ENCODE peak calls at places on chromosomes 12 and 14, in five cellular contexts. One of them, this sample, is unnamed.

GRCh38 chr12:109753054-109753401 is 39.4 kb downstream of the FAM222A start:
- DNase-seq in frontal cortex: no peak
- DNase-seq in psoas muscle: peak; percentile 34
- DNase-seq in T-helper 2 cell: no peak
- DNase-seq in cardiac fibroblast: no peak
- DNase-seq in this sample: no peak

GRCh38 chr14:52402812-52403526 is 88.9 kb downstream of the PTGER2 start:
- DNase-seq in frontal cortex: no peak
- DNase-seq in psoas muscle: no peak
- DNase-seq in T-helper 2 cell: peak; percentile 85
- DNase-seq in cardiac fibroblast: peak; percentile 62
- DNase-seq in this sample: no peak

GRCh38 chr14:23941230-23941629 is 12.3 kb upstream of the DHRS4 start:
- DNase-seq in frontal cortex: no peak
- DNase-seq in psoas muscle: no peak
- DNase-seq in T-helper 2 cell: no peak
- DNase-seq in cardiac fibroblast: no peak
- DNase-seq in this sample: no peak

GRCh38 chr12:27521066-27521465 is 2.9 kb upstream of the PPFIBP1 start:
- DNase-seq in frontal cortex: no peak
- DNase-seq in psoas muscle: no peak
- DNase-seq in T-helper 2 cell: no peak
- DNase-seq in cardiac fibroblast: peak; percentile 55
- DNase-seq in this sample: no peak

GRCh38 chr14:36550899-36551298 is 30.9 kb upstream of the NKX2-1 start:
- DNase-seq in frontal cortex: no peak
- DNase-seq in psoas muscle: no peak
- DNase-seq in T-helper 2 cell: no peak
- DNase-seq in cardiac fibroblast: no peak
- DNase-seq in this sample: no peak

GRCh38 chr14:33948143-33948962 is 2.5 kb downstream of the EGLN3 start:
- DNase-seq in frontal cortex: no peak
- DNase-seq in psoas muscle: no peak
- DNase-seq in T-helper 2 cell: peak; percentile 26
- DNase-seq in cardiac fibroblast: no peak
- DNase-seq in this sample: no peak

GRCh38 chr12:121709478-121709890 is 3.1 kb upstream of the TMEM120B start:
- DNase-seq in frontal cortex: no peak
- DNase-seq in psoas muscle: no peak
- DNase-seq in T-helper 2 cell: no peak
- DNase-seq in cardiac fibroblast: peak; percentile 77
- DNase-seq in this sample: no peak

GRCh38 chr14:36671149-36671548 is 9.5 kb downstream of the PAX9 start:
- DNase-seq in frontal cortex: no peak
- DNase-seq in psoas muscle: no peak
- DNase-seq in T-helper 2 cell: no peak
- DNase-seq in cardiac fibroblast: no peak
- DNase-seq in this sample: no peak

GRCh38 chr12:7853557-7853956 is 19.2 kb downstream of the SLC2A14 start:
- DNase-seq in frontal cortex: no peak
- DNase-seq in psoas muscle: no peak
- DNase-seq in T-helper 2 cell: no peak
- DNase-seq in cardiac fibroblast: no peak
- DNase-seq in this sample: no peak

GRCh38 chr12:58286353-58286752 is 345.0 kb downstream of the ATP23 start:
- DNase-seq in frontal cortex: no peak
- DNase-seq in psoas muscle: no peak
- DNase-seq in T-helper 2 cell: no peak
- DNase-seq in cardiac fibroblast: no peak
- DNase-seq in this sample: no peak

GRCh38 chr14:34951286-34951685 is 31.5 kb upstream of the SRP54 start:
- DNase-seq in frontal cortex: no peak
- DNase-seq in psoas muscle: no peak
- DNase-seq in T-helper 2 cell: no peak
- DNase-seq in cardiac fibroblast: peak; percentile 47
- DNase-seq in this sample: no peak

GRCh38 chr12:81078469-81079196 is 754 bp downstream of the ACSS3 start:
- DNase-seq in frontal cortex: no peak
- DNase-seq in psoas muscle: no peak
- DNase-seq in T-helper 2 cell: no peak
- DNase-seq in cardiac fibroblast: peak; percentile 73
- DNase-seq in this sample: no peak

This sample was measured in C1 segment of cervical spinal cord.